ENCODE peak calls at places on chromosome 4, in six cellular contexts. P is activated CD4-positive, alpha-beta T cell treated with anti-CD3 and anti-CD28 coated beads for 36 hours; C is GM12865; H is EH; G is brain microvascular endothelial cell; T is NCI-H82. I is an unnamed sample.

GRCh38 chr4:139887378-139887801 is 221.8 kb downstream of the MGST2 start:
- DNase-seq in P (no peak), C (no peak), H (peak; percentile 14), G (no peak), T (no peak), I (no peak)

GRCh38 chr4:125432078-125432477 is 117.3 kb downstream of the FAT4 start:
- DNase-seq in P (no peak), C (no peak), H (peak; percentile 35), G (peak; percentile 29), T (peak; percentile 12), I (no peak)

GRCh38 chr4:71259305-71259704 is 79.5 kb upstream of the SLC4A4 start:
- DNase-seq in P (no peak), C (no peak), H (no peak), G (no peak), T (no peak), I (no peak)

GRCh38 chr4:181418491-181418890 is 824.7 kb upstream of the TENM3 start:
- DNase-seq in P (no peak), C (no peak), H (no peak), G (no peak), T (no peak), I (no peak)

GRCh38 chr4:186554890-186555827 is at the start of gene MTNR1A:
- DNase-seq in P (no peak), C (no peak), H (no peak), G (no peak), T (no peak), I (no peak)

GRCh38 chr4:121785479-121785878 is 15.6 kb upstream of the EXOSC9 start:
- DNase-seq in P (no peak), C (no peak), H (peak; percentile 43), G (no peak), T (no peak), I (no peak)

GRCh38 chr4:157076578-157076947 is 613 bp downstream of the GLRB start:
- DNase-seq in P (no peak), C (no peak), H (no peak), G (no peak), T (peak; percentile 37), I (no peak)

GRCh38 chr4:971670-972500 is 1.5 kb downstream of the DGKQ start:
- DNase-seq in P (no peak), C (no peak), H (no peak), G (no peak), T (peak; percentile 25), I (no peak)

GRCh38 chr4:61044837-61045236 is 155.3 kb upstream of the ADGRL3 start:
- DNase-seq in P (no peak), C (no peak), H (no peak), G (no peak), T (no peak), I (no peak)

GRCh38 chr4:172142331-172142738 is 329.1 kb downstream of the GALNTL6 start:
- DNase-seq in P (no peak), C (no peak), H (peak; percentile 87), G (no peak), T (no peak), I (no peak)

GRCh38 chr4:128635141-128635911 is 174.2 kb upstream of the JADE1 start:
- DNase-seq in P (no peak), C (no peak), H (peak; percentile 34), G (no peak), T (no peak), I (peak; percentile 98)

GRCh38 chr4:85780664-85781063 is 305.7 kb downstream of the ARHGAP24 start:
- DNase-seq in P (no peak), C (peak; percentile 51), H (peak; percentile 53), G (peak; percentile 67), T (no peak), I (no peak)

GRCh38 chr4:146654976-146655761 is 16.5 kb downstream of the POU4F2 start:
- DNase-seq in P (peak; percentile 30), C (no peak), H (peak; percentile 27), G (no peak), T (peak; percentile 55), I (no peak)

GRCh38 chr4:81405900-81406401 is 65.8 kb downstream of the RASGEF1B start:
- DNase-seq in P (peak; percentile 36), C (peak; percentile 68), H (peak; percentile 76), G (peak; percentile 57), T (peak; percentile 89), I (no peak)

GRCh38 chr4:26557164-26557563 is 26.7 kb upstream of the TBC1D19 start:
- DNase-seq in P (no peak), C (no peak), H (peak; percentile 91), G (peak; percentile 68), T (no peak), I (no peak)

GRCh38 chr4:138952405-138952804 is 63.2 kb upstream of the NOCT start:
- DNase-seq in P (peak; percentile 73), C (no peak), H (peak; percentile 38), G (no peak), T (no peak), I (no peak)

GRCh38 chr4:139786494-139787354 is 121.1 kb downstream of the MGST2 start:
- DNase-seq in P (no peak), C (no peak), H (no peak), G (no peak), T (peak; percentile 43), I (no peak)

GRCh38 chr4:151021637-151022334 is 6.7 kb upstream of the LRBA start:
- DNase-seq in P (no peak), C (no peak), H (no peak), G (no peak), T (no peak), I (no peak)

GRCh38 chr4:2105559-2105958 is 46.4 kb downstream of the NAT8L start:
- DNase-seq in P (no peak), C (no peak), H (peak; percentile 55), G (peak; percentile 38), T (no peak), I (no peak)

GRCh38 chr4:11700751-11701226 is 272.1 kb upstream of the HS3ST1 start:
- DNase-seq in P (no peak), C (no peak), H (peak; percentile 39), G (no peak), T (no peak), I (no peak)

GRCh38 chr4:45284400-45285085 is 558.2 kb upstream of the GNPDA2 start:
- DNase-seq in P (no peak), C (no peak), H (no peak), G (no peak), T (no peak), I (no peak)

GRCh38 chr4:62640296-62640695 is 1440.2 kb downstream of the ADGRL3 start:
- DNase-seq in P (no peak), C (no peak), H (no peak), G (no peak), T (no peak), I (no peak)

GRCh38 chr4:108029321-108029720 is 39.6 kb downstream of the HADH start:
- DNase-seq in P (peak; percentile 77), C (no peak), H (no peak), G (no peak), T (no peak), I (no peak)

GRCh38 chr4:112073201-112073600 is 72.1 kb upstream of the FAM241A start:
- DNase-seq in P (no peak), C (no peak), H (peak; percentile 24), G (peak; percentile 29), T (no peak), I (no peak)

GRCh38 chr4:69321153-69321729 is 41.0 kb downstream of the UGT2B28 start:
- DNase-seq in P (no peak), C (no peak), H (no peak), G (no peak), T (no peak), I (no peak)

GRCh38 chr4:2867758-2868491 is 24.3 kb downstream of the ADD1 start:
- DNase-seq in P (no peak), C (no peak), H (peak; percentile 49), G (peak; percentile 27), T (peak; percentile 98), I (peak; percentile 68)

GRCh38 chr4:37803348-37803973 is 23.0 kb upstream of the PGM2 start:
- DNase-seq in P (no peak), C (peak; percentile 70), H (peak; percentile 63), G (no peak), T (peak; percentile 57), I (no peak)

GRCh38 chr4:48329976-48330375 is 11.4 kb upstream of the SLAIN2 start:
- DNase-seq in P (no peak), C (no peak), H (peak; percentile 91), G (peak; percentile 40), T (no peak), I (no peak)

GRCh38 chr4:54368861-54369260 is 139.8 kb downstream of the PDGFRA start:
- DNase-seq in P (no peak), C (no peak), H (peak; percentile 47), G (no peak), T (no peak), I (no peak)

GRCh38 chr4:75623036-75623435 is 7.3 kb downstream of the CDKL2 start:
- DNase-seq in P (no peak), C (no peak), H (no peak), G (peak; percentile 12), T (no peak), I (no peak)

GRCh38 chr4:185290656-185291055 is 81.3 kb downstream of the SNX25 start:
- DNase-seq in P (no peak), C (no peak), H (no peak), G (no peak), T (no peak), I (no peak)

GRCh38 chr4:135739354-135739753 is 1537.8 kb upstream of the PABPC4L start:
- DNase-seq in P (no peak), C (no peak), H (no peak), G (no peak), T (peak; percentile 38), I (no peak)

GRCh38 chr4:138182838-138183426 is 59.2 kb downstream of the SLC7A11 start:
- DNase-seq in P (no peak), C (peak; percentile 61), H (peak; percentile 62), G (peak; percentile 60), T (peak; percentile 62), I (no peak)

GRCh38 chr4:76197971-76198410 is 15.6 kb downstream of the SCARB2 start:
- DNase-seq in P (peak; percentile 64), C (peak; percentile 57), H (peak; percentile 68), G (peak; percentile 71), T (peak; percentile 88), I (no peak)

GRCh38 chr4:155638195-155638960 is 28.3 kb upstream of the GUCY1A1 start:
- DNase-seq in P (no peak), C (no peak), H (no peak), G (no peak), T (no peak), I (no peak)

GRCh38 chr4:115310671-115311070 is 197.3 kb upstream of the NDST4 start:
- DNase-seq in P (no peak), C (no peak), H (no peak), G (no peak), T (no peak), I (no peak)